ENCODE peak calls at places on chromosome 5, in five cellular contexts. M is H1, U is HepG2, I is K562, Z is GM12878. E is an unnamed sample.

GRCh38 chr5:23506329-23507236 is 826 bp upstream of the PRDM9 start:
- DNase-seq in M (peak), U (peak), I (no peak), Z (no peak), E (peak)

GRCh38 chr5:10275991-10276390 is 25.9 kb downstream of the CCT5 start:
- DNase-seq in M (no peak), U (no peak), I (no peak), Z (no peak), E (no peak)

GRCh38 chr5:125402787-125403186 is 656.3 kb upstream of the ZNF608 start:
- DNase-seq in M (no peak), U (no peak), I (no peak), Z (no peak), E (no peak)

GRCh38 chr5:109558364-109558763 is 131.4 kb upstream of the MAN2A1 start:
- DNase-seq in M (no peak), U (no peak), I (no peak), Z (no peak), E (no peak)

GRCh38 chr5:158451203-158451982 is 592.4 kb upstream of the CLINT1 start:
- DNase-seq in M (no peak), U (no peak), I (no peak), Z (no peak), E (no peak)

GRCh38 chr5:171308453-171309275 is at the start of gene TLX3:
- DNase-seq in M (peak), U (no peak), I (no peak), Z (no peak), E (peak)

GRCh38 chr5:36206913-36207312 is 34.8 kb downstream of the NADK2 start:
- DNase-seq in M (no peak), U (no peak), I (no peak), Z (no peak), E (no peak)

GRCh38 chr5:151868451-151868850 is 56.2 kb downstream of the GLRA1 start:
- DNase-seq in M (no peak), U (no peak), I (no peak), Z (peak), E (no peak)

GRCh38 chr5:62931081-62931480 is 352.5 kb downstream of the LRRC70 start:
- DNase-seq in M (no peak), U (no peak), I (no peak), Z (no peak), E (no peak)

GRCh38 chr5:168269950-168270349 is 21.5 kb upstream of the WWC1 start:
- DNase-seq in M (no peak), U (no peak), I (peak), Z (no peak), E (no peak)

GRCh38 chr5:66873990-66874389 is 277.8 kb downstream of the MAST4 start:
- DNase-seq in M (no peak), U (no peak), I (no peak), Z (no peak), E (no peak)

GRCh38 chr5:177309351-177310191 is 2.1 kb downstream of the MXD3 start:
- DNase-seq in M (peak), U (peak), I (peak), Z (no peak), E (peak)

GRCh38 chr5:1197876-1198666 is 3.3 kb upstream of the SLC6A19 start:
- DNase-seq in M (no peak), U (no peak), I (no peak), Z (no peak), E (no peak)

GRCh38 chr5:179343902-179344300 is 1.4 kb downstream of the ADAMTS2 start:
- DNase-seq in M (peak), U (no peak), I (no peak), Z (no peak), E (peak)

GRCh38 chr5:65329266-65329665 is 152.5 kb downstream of the ADAMTS6 start:
- DNase-seq in M (no peak), U (peak), I (no peak), Z (no peak), E (no peak)

GRCh38 chr5:133144245-133144981 is 92.6 kb downstream of the HSPA4 start:
- DNase-seq in M (no peak), U (no peak), I (no peak), Z (no peak), E (no peak)
- TF ChIP-seq ATF2 in M (no peak), U (no peak), I (no peak), Z (no peak), E (no peak)

GRCh38 chr5:92560698-92561361 is 1020.2 kb downstream of the NR2F1-AS1 start:
- DNase-seq in M (peak), U (no peak), I (no peak), Z (no peak), E (no peak)
- TF ChIP-seq ATF2 in M (no peak), U (no peak), I (no peak), Z (no peak), E (no peak)

DNA sequence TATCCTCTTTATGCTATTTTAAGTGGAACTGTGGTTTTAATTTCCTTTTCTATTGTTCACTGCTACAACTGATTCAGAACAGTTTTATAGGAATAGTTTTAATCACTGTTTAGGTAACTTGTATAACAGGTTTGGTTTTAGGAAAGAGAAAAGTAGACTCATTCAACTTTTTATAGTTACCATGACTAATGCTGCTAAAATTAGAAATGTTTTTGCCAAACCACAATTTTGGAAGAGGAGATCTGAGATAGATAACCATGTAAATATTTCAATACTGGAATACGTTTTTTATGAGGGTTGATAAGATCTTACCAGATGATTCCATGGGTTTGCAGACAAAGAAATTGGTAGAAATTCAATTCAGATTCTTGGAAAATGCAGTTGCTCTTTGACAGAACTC is 404.6 kb upstream of the ARRDC3 start:
- DNase-seq in M (no peak), U (no peak), I (no peak), Z (no peak), E (no peak)
- TF ChIP-seq ATF2 in M (no peak), U (no peak), I (no peak), Z (no peak), E (no peak)

DNA sequence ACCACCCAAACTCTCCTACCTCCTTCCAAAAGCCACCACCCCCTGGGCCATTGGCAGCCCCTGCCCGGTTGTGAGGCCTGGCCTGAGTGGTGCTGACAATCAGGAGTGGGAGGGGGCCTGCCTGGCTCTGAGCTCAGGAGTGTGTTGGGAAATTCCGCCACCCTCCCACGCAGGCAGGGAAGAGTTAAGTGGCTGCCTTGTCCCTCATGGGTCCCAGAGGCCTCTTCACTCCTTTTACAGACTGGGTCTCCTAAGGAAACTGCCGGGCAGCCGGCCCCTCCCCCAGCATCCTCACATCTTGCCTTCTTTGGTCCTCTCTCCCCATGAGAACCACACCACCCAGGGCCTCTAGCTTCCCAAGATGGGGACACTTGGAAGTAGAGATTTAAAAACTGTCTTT is 47.3 kb downstream of the PPARGC1B start:
- DNase-seq in M (no peak), U (no peak), I (no peak), Z (no peak), E (no peak)
- TF ChIP-seq ATF2 in M (no peak), U (no peak), I (no peak), Z (no peak), E (no peak)

GRCh38 chr5:146345578-146346366 is 7.1 kb downstream of the POU4F3 start:
- DNase-seq in M (no peak), U (no peak), I (no peak), Z (no peak), E (peak)
- TF ChIP-seq ATF2 in M (no peak), U (no peak), I (no peak), Z (no peak), E (no peak)

DNA sequence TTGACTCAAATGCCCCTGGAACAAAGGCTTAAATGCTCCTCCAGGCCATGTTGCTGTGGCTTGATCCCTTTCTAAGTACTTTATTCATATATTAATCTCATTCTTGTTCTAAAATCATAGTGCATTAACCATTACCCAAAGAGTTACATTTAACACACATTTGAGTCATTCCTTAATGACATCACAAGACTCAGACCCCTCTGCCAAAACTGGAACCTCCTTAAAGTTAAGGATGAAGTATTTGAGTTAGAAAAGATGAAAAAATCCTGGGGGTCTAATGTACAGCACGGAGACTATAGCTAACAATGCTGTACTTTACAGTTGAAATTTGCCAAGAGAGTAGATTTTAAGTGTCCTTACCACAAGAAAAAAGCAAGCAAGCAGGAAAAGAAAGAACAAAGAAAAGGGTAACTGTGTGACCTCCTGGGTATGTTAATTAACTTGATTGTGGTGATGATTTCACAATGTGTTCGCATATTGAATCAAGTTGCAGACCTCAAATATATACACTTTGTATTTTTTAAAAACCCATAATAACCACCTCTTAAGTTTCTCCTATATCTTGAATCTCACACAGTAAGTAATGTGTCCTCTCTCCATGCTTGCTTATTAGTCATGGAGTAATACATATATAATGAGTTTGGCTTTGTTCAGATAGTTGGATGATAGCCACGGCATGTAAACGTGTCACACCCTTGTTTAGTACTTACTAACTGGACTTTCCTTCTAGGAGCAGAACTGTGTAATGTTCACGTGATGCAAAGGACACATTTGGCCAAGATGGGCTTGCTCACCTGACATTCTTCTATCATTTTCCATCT is 376.9 kb downstream of the SEMA5A start:
- DNase-seq in M (no peak), U (no peak), I (no peak), Z (no peak), E (no peak)
- TF ChIP-seq ATF2 in M (no peak), U (no peak), I (no peak), Z (no peak), E (no peak)

DNA sequence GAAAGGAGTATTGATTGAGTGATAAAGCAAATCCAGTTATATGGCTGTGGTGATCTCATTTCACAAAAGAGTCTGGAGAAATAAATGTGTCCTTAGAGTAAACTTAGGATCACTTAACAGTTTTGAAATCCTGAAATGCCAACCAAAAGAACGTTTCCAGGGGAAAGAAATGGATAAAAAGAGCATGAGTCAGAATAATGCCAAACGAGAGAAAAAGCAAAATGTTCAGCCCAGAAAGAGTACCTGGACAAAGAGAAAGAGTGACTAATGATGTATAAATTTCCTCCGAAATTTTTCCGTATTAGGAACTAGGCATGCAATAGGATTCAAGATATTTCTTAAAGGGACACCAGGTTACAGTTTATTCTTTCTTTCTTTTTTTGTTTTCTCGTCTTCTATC is 463.1 kb upstream of the CDH10 start:
- DNase-seq in M (no peak), U (no peak), I (no peak), Z (no peak), E (no peak)
- TF ChIP-seq ATF2 in M (no peak), U (no peak), I (no peak), Z (no peak), E (no peak)

E was measured in WTC11.